ENCODE peak calls at places on chromosomes 11 and 22, in seven cellular contexts. I is thyroid gland, C is IMR-90, G is A549, V is Peyer's patch, M is ovary, Z is right lobe of liver. W is an unnamed sample.

GRCh38 chr22:49101225-49101624 is 726.4 kb downstream of the BRD1 start:
- DNase-seq in I (no peak), C (no peak), G (no peak), V (peak; percentile 15), M (no peak), Z (no peak), W (no peak)

GRCh38 chr22:41504397-41504796 is 35.5 kb downstream of the ACO2 start:
- DNase-seq in I (no peak), C (no peak), G (no peak), V (no peak), M (no peak), Z (no peak), W (peak; percentile 75)

GRCh38 chr11:32304521-32304920 is 130.8 kb downstream of the WT1 start:
- DNase-seq in I (no peak), C (no peak), G (no peak), V (no peak), M (no peak), Z (no peak), W (no peak)

GRCh38 chr22:26777402-26777801 is 120.0 kb downstream of the MIAT start:
- DNase-seq in I (no peak), C (peak; percentile 5), G (no peak), V (no peak), M (no peak), Z (no peak), W (peak; percentile 79)

GRCh38 chr11:96307748-96308133 is 35.3 kb downstream of the MAML2 start:
- DNase-seq in I (no peak), C (peak; percentile 95), G (peak; percentile 63), V (no peak), M (no peak), Z (no peak), W (no peak)

GRCh38 chr11:9642894-9643293 is 21.0 kb upstream of the SWAP70 start:
- DNase-seq in I (no peak), C (no peak), G (no peak), V (no peak), M (no peak), Z (no peak), W (no peak)

GRCh38 chr11:87301785-87302540 is 264.2 kb downstream of the TMEM135 start:
- DNase-seq in I (no peak), C (peak; percentile 17), G (no peak), V (no peak), M (no peak), Z (no peak), W (no peak)

GRCh38 chr11:78277314-78277994 is 88.7 kb downstream of the USP35 start:
- DNase-seq in I (peak; percentile 75), C (no peak), G (no peak), V (peak; percentile 55), M (no peak), Z (peak; percentile 63), W (no peak)

GRCh38 chr11:19958218-19958617 is 202.1 kb downstream of the DBX1 start:
- DNase-seq in I (no peak), C (no peak), G (no peak), V (no peak), M (no peak), Z (no peak), W (no peak)

GRCh38 chr11:95453616-95454118 is 222.7 kb upstream of the SESN3 start:
- DNase-seq in I (peak; percentile 60), C (no peak), G (no peak), V (no peak), M (no peak), Z (no peak), W (no peak)

GRCh38 chr22:38519453-38520250 is 13.5 kb upstream of the DDX17 start:
- DNase-seq in I (no peak), C (no peak), G (no peak), V (no peak), M (no peak), Z (no peak), W (no peak)

GRCh38 chr11:118939948-118940598 is 14.3 kb upstream of the BCL9L start:
- DNase-seq in I (no peak), C (no peak), G (no peak), V (no peak), M (no peak), Z (no peak), W (no peak)

GRCh38 chr11:110968348-110969062 is 256.3 kb upstream of the ARHGAP20 start:
- DNase-seq in I (no peak), C (peak; percentile 46), G (no peak), V (no peak), M (no peak), Z (no peak), W (no peak)

DNA sequence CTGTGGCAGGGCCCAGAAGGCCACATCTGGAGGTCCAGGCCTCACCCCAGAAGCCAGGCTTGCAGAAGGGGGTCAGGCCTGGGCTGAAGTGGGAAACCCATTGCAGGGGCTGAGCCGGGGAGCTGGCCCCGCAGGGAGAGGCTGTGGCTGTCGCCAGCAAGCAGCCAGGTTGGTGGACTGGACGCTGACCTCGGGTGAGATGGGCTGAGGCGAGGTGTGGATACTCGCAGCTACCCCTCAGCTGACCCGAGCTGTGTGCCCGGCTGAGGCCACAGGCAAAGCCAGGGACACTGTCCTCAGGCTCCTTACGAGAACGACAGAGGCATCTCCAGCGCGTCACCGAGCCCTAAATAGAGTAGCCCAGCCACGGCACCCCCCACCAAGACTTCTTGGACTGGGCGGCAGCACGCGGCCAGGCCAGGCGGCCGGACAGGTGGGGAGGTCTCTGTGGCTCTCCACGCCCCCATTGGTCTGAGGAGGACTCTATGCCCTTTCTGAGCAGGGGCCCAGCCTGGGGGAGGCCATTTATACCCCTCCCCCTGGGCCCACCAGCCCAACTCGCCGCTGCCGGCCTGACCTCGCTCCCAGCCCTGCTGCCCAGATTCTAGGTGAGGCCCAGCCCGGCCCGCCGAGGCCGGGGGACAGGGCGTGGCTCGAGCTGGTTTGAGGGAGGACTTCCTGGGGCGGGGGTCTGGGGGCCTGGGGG is at the start of gene TNNI2:
- DNase-seq in I (no peak), C (no peak), G (no peak), V (peak; percentile 49), M (no peak), Z (no peak), W (no peak)
- TF ChIP-seq POLR2A in I (no peak), C (no peak), G (no peak), V (no peak), M (no peak), Z (no peak), W (no peak)

GRCh38 chr22:43827926-43828710 is 16.0 kb upstream of the EFCAB6 start:
- DNase-seq in I (no peak), C (no peak), G (peak; percentile 12), V (peak; percentile 39), M (no peak), Z (no peak), W (peak; percentile 8)
- TF ChIP-seq CTCF in I (no peak), C (peak; percentile 20), G (no peak), V (no peak), M (no peak), Z (no peak), W (no peak)

DNA sequence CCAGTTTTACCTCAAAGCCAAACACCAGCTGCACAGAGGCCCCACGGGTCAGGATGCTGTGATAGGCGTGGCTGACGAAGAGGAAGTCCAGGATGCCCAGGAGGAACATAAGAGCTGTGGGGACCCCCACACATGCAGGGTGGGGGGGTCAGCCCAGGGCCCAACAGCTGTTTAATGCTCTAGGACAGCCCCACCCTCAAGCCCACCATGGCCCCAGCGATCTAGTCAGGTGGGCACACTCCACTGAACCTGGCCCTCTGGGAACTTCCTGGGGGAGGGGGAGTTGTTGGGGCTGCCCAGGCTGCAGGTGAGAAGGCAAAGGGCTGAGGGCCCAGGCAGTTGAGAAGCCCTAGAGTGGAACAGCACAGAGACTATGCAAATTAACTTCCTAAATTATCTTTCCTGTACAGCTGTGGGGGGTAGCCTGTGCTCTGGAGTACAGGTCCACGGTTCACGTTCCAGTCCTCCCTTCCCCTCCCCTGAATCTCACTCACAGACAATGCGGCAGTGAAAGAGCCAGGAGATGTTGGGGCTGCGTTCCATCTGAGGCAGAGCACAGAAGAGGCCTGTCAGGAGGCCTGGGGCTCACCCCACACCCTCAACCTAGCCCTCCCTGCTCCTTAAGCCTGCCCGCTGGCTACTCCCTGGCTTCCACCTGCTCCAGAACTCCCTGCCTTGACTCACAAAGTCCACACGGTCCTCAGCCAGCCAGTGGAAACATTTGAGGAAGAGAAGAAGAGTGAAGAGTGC is 1.9 kb downstream of the SYVN1 start:
- DNase-seq in I (no peak), C (no peak), G (no peak), V (no peak), M (peak; percentile 16), Z (no peak), W (no peak)
- TF ChIP-seq POLR2A in I (no peak), C (no peak), G (no peak), V (no peak), M (no peak), Z (no peak), W (no peak)

GRCh38 chr11:111983187-111983986 is 41.8 kb upstream of the DLAT start:
- DNase-seq in I (peak; percentile 68), C (peak; percentile 72), G (peak; percentile 6), V (peak; percentile 73), M (no peak), Z (peak; percentile 80), W (no peak)
- TF ChIP-seq CTCF in I (no peak), C (no peak), G (no peak), V (peak; percentile 42), M (no peak), Z (peak; percentile 20), W (no peak)

GRCh38 chr11:65134952-65135632 is 773 bp upstream of the SYVN1 start:
- DNase-seq in I (peak; percentile 99), C (peak; percentile 97), G (peak; percentile 98), V (peak; percentile 95), M (peak; percentile 93), Z (peak; percentile 98), W (peak; percentile 96)
- TF ChIP-seq POLR2A in I (peak; percentile 79), C (no peak), G (peak; percentile 88), V (peak; percentile 81), M (peak; percentile 15), Z (no peak), W (no peak)

GRCh38 chr11:41431784-41432183 is 27.7 kb downstream of the LRRC4C start:
- DNase-seq in I (peak; percentile 5), C (no peak), G (peak; percentile 3), V (no peak), M (no peak), Z (peak; percentile 43), W (no peak)
- TF ChIP-seq CTCF in I (peak; percentile 53), C (peak; percentile 21), G (no peak), V (peak; percentile 50), M (no peak), Z (peak; percentile 63), W (peak; percentile 53)

GRCh38 chr22:44686873-44687600 is 15.0 kb upstream of the PRR5 start:
- DNase-seq in I (no peak), C (peak; percentile 81), G (peak; percentile 43), V (no peak), M (no peak), Z (no peak), W (no peak)

GRCh38 chr22:44683881-44684280 is 18.1 kb upstream of the PRR5 start:
- DNase-seq in I (no peak), C (no peak), G (no peak), V (no peak), M (no peak), Z (no peak), W (no peak)

GRCh38 chr22:44684506-44685383 is 17.3 kb upstream of the PRR5 start:
- DNase-seq in I (peak; percentile 74), C (peak; percentile 95), G (peak; percentile 90), V (peak; percentile 87), M (peak; percentile 78), Z (peak; percentile 79), W (peak; percentile 95)

GRCh38 chr22:44683237-44683636 is 18.8 kb upstream of the PRR5 start:
- DNase-seq in I (no peak), C (no peak), G (no peak), V (no peak), M (no peak), Z (no peak), W (no peak)

GRCh38 chr22:44685384-44686056 is 16.5 kb upstream of the PRR5 start:
- DNase-seq in I (no peak), C (peak; percentile 51), G (peak; percentile 53), V (peak; percentile 77), M (peak; percentile 34), Z (no peak), W (no peak)
- TF ChIP-seq POLR2A in I (no peak), C (no peak), G (no peak), V (no peak), M (no peak), Z (no peak), W (no peak)

W was measured in adrenal gland.